ENCODE peak calls at places on chromosomes 7 and 10, in nine cellular contexts. D is PC-9, F is H1, Z is progenitor cell of endocrine pancreas, S is psoas muscle, W is ovary, M is choroid plexus epithelial cell, U is AG04450, Q is Peyer's patch. G is an unnamed sample.

GRCh38 chr7:51606601-51607154 is 290.1 kb upstream of the COBL start:
- DNase-seq in D (no peak), F (no peak), Z (no peak), S (no peak), W (no peak), M (no peak), U (no peak), Q (peak; percentile 83), G (no peak)

GRCh38 chr10:74177140-74177677 is 26.2 kb downstream of the ADK start:
- DNase-seq in D (peak; percentile 70), F (no peak), Z (no peak), S (peak; percentile 39), W (peak; percentile 23), M (no peak), U (no peak), Q (peak; percentile 65), G (peak; percentile 24)

GRCh38 chr7:104272767-104273384 is 55.5 kb upstream of the LHFPL3 start:
- DNase-seq in D (no peak), F (no peak), Z (no peak), S (no peak), W (no peak), M (peak; percentile 77), U (peak; percentile 7), Q (no peak), G (no peak)

GRCh38 chr7:135490783-135491182 is 19.1 kb downstream of the CNOT4 start:
- DNase-seq in D (peak; percentile 25), F (no peak), Z (no peak), S (no peak), W (no peak), M (peak; percentile 33), U (no peak), Q (no peak), G (no peak)

GRCh38 chr7:8365499-8366110 is 67.8 kb upstream of the NXPH1 start:
- DNase-seq in D (no peak), F (no peak), Z (no peak), S (no peak), W (no peak), M (no peak), U (no peak), Q (no peak), G (no peak)

GRCh38 chr10:116819999-116820677 is 29.2 kb upstream of the ENO4 start:
- DNase-seq in D (no peak), F (no peak), Z (no peak), S (no peak), W (no peak), M (no peak), U (no peak), Q (no peak), G (no peak)

GRCh38 chr7:127833641-127834040 is 181.6 kb downstream of the SND1 start:
- DNase-seq in D (no peak), F (no peak), Z (no peak), S (no peak), W (no peak), M (peak; percentile 67), U (no peak), Q (no peak), G (no peak)

GRCh38 chr7:50799873-50800272 is 17.2 kb upstream of the GRB10 start:
- DNase-seq in D (no peak), F (no peak), Z (no peak), S (no peak), W (no peak), M (no peak), U (no peak), Q (no peak), G (no peak)

DNA sequence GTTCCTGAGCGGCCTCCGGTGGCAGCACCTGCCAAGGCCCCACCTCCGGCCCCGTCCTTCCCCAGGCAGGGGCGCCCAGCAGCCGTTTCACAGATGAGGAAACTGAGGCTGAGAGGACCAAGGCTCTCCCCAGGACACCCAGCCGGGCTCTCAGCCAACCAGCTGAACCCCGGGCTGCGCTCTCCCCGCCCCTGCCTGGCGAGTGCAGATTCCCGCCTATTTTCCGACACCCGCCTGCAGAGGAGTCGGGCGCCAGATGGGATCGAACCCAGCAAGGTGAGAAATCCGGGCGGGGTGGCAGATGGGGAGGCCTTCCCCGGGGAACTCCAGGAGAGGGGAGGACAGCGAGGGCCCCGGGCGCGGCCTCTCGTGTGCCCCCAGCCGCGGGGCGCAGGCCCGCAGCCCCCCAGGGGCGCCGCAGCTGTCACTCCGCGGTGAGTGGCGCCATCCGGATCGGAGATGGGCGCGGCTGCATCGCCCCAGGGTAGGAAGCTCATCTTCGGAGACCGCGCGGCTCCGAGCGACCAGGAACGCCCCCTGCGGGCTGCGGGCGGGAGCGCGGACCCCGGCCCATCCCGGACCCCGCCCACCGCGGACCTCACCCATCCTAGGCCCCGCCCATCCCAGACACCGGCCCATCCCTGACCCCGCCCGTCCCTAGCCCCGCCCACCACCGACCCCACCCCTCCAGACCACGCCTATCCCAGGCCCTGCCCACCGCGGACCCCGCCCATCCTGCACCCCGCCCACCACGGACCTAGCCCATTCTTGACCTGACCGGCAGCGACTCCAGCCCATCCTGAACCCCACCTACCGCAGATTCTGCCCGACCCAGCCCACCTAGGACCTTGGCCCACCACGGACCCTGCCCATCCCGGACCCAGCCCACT is 90.3 kb downstream of the MICALL2 start:
- DNase-seq in D (peak; percentile 19), F (peak; percentile 99), Z (peak; percentile 39), S (no peak), W (no peak), M (no peak), U (no peak), Q (no peak), G (no peak)
- TF ChIP-seq CTCF in D (no peak), F (no peak), Z (peak; percentile 63), S (no peak), W (no peak), M (no peak), U (no peak), Q (no peak), G (no peak)

GRCh38 chr7:80154656-80155325 is 20.2 kb downstream of the GNAI1 start:
- DNase-seq in D (no peak), F (no peak), Z (no peak), S (no peak), W (no peak), M (peak; percentile 80), U (no peak), Q (no peak), G (no peak)

GRCh38 chr7:80153446-80153845 is 18.8 kb downstream of the GNAI1 start:
- DNase-seq in D (no peak), F (no peak), Z (no peak), S (no peak), W (no peak), M (peak; percentile 66), U (no peak), Q (no peak), G (no peak)

GRCh38 chr7:80147543-80148376 is 13.1 kb downstream of the GNAI1 start:
- DNase-seq in D (no peak), F (no peak), Z (no peak), S (no peak), W (no peak), M (peak; percentile 94), U (peak; percentile 54), Q (no peak), G (no peak)

GRCh38 chr7:80150621-80151273 is 16.1 kb downstream of the GNAI1 start:
- DNase-seq in D (no peak), F (no peak), Z (no peak), S (no peak), W (no peak), M (peak; percentile 63), U (no peak), Q (no peak), G (no peak)

DNA sequence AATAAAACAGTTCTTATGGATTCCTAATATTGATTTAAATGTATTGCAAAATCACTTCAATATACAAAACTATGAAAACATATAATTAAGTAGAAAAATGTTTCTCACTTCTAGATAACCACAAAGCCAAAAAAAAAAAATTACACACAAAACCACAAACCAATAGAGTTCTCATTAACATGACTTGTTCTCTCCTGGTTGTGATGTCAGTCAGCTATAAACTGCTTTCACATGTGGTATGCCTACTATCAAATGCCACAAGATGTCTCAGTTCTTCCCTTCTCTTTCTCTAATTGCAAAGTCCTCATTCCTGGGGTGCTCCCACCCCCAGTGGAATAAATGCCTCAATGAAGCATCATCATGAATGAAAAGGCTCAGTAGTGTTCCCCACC is 16.6 kb downstream of the GNAI1 start:
- DNase-seq in D (no peak), F (no peak), Z (no peak), S (no peak), W (no peak), M (peak; percentile 85), U (no peak), Q (no peak), G (no peak)
- TF ChIP-seq CTCF in D (no peak), F (no peak), Z (no peak), S (no peak), W (no peak), M (no peak), U (no peak), Q (no peak), G (no peak)

GRCh38 chr10:18599392-18599791 is 52.0 kb downstream of the NSUN6 start:
- DNase-seq in D (no peak), F (no peak), Z (no peak), S (no peak), W (no peak), M (no peak), U (no peak), Q (no peak), G (no peak)

DNA sequence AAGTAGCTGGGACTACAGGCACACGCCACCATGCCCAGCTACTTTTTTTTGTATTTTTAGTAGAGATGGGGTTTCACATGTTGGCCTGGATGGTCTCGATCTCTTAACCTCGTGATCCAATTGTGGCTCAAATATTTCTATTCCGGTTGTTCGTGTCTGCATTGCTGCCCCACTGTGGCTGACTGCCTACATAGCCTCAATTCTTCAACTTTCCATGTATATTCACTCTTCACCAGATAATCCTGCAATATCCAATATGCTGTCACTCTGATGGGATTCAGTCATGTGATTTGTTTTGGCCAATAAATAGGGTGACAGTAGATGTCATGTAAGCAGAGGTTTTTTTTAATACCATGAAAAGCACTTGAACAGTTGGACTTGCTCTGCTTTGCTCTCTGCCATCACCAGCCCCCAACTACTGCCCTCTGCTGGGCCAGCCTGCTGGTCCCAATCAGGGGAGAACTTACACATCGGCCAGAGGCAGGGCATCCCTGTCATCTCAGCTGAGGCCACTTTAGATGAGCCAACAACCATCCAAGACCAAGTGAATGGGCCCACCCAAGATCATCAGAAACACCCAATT is 56.7 kb downstream of the NSUN6 start:
- DNase-seq in D (no peak), F (peak; percentile 64), Z (no peak), S (no peak), W (no peak), M (peak; percentile 23), U (no peak), Q (no peak), G (no peak)
- TF ChIP-seq CTCF in D (no peak), F (peak; percentile 82), Z (peak; percentile 25), S (no peak), W (no peak), M (peak; percentile 51), U (peak; percentile 37), Q (no peak), G (no peak)

GRCh38 chr10:88095291-88095721 is 231.9 kb downstream of the PTEN start:
- DNase-seq in D (no peak), F (no peak), Z (no peak), S (no peak), W (no peak), M (no peak), U (peak; percentile 74), Q (no peak), G (no peak)

GRCh38 chr10:88094795-88095194 is 231.4 kb downstream of the PTEN start:
- DNase-seq in D (no peak), F (no peak), Z (no peak), S (no peak), W (no peak), M (no peak), U (no peak), Q (no peak), G (no peak)

GRCh38 chr10:88095778-88096452 is 232.5 kb downstream of the PTEN start:
- DNase-seq in D (no peak), F (no peak), Z (no peak), S (no peak), W (no peak), M (no peak), U (no peak), Q (no peak), G (no peak)

GRCh38 chr10:88092975-88093374 is 229.6 kb downstream of the PTEN start:
- DNase-seq in D (no peak), F (no peak), Z (no peak), S (no peak), W (peak; percentile 20), M (no peak), U (no peak), Q (no peak), G (no peak)

GRCh38 chr10:88097092-88097894 is 233.9 kb downstream of the PTEN start:
- DNase-seq in D (no peak), F (no peak), Z (no peak), S (no peak), W (no peak), M (no peak), U (no peak), Q (no peak), G (no peak)
- TF ChIP-seq CTCF in D (no peak), F (no peak), Z (no peak), S (no peak), W (no peak), M (no peak), U (no peak), Q (no peak), G (no peak)

G was measured in uterus.